ENCODE peak calls at places on chromosomes 5 and 9, in seven cellular contexts. K, E, Q, S, P, C and I are unnamed samples. For H3K4me1, the result is how much of the 10 kb centered on the place peaks cover.

GRCh38 chr9:117616436-117616835 is 87.8 kb upstream of the TLR4 start:
- DNase-seq in K (no peak), E (no peak), Q (no peak), S (no peak), P (no peak), C (no peak), I (no peak)

GRCh38 chr9:134751630-134752029 is 110.0 kb downstream of the COL5A1 start:
- DNase-seq in K (no peak), E (no peak), Q (no peak), S (no peak), P (no peak), C (no peak), I (no peak)

GRCh38 chr5:123807177-123807900 is 295.4 kb downstream of the CSNK1G3 start:
- DNase-seq in K (no peak), E (no peak), Q (no peak), S (no peak), P (peak), C (no peak), I (no peak)

GRCh38 chr5:38715671-38716070 is 130.1 kb upstream of the OSMR start:
- DNase-seq in K (no peak), E (no peak), Q (peak), S (no peak), P (no peak), C (no peak), I (no peak)

GRCh38 chr5:78275998-78276543 is 18.4 kb downstream of the AP3B1 start:
- DNase-seq in K (peak), E (no peak), Q (peak), S (no peak), P (no peak), C (no peak), I (no peak)

GRCh38 chr5:151896041-151896691 is 28.5 kb downstream of the GLRA1 start:
- DNase-seq in K (peak), E (no peak), Q (peak), S (no peak), P (no peak), C (no peak), I (no peak)

GRCh38 chr9:134049772-134050588 is 17.8 kb downstream of the BRD3 start:
- DNase-seq in K (no peak), E (peak), Q (no peak), S (peak), P (peak), C (no peak), I (no peak)

GRCh38 chr5:178291969-178292825 is 59.6 kb upstream of the PHYKPL start:
- DNase-seq in K (no peak), E (peak), Q (no peak), S (no peak), P (peak), C (no peak), I (no peak)

GRCh38 chr5:43315262-43315661 is 2.0 kb upstream of the HMGCS1 start:
- DNase-seq in K (no peak), E (no peak), Q (peak), S (no peak), P (no peak), C (no peak), I (no peak)

GRCh38 chr5:173303878-173304590 is 24.2 kb downstream of the STC2 start:
- DNase-seq in K (no peak), E (no peak), Q (peak), S (no peak), P (no peak), C (no peak), I (no peak)

GRCh38 chr5:160441352-160441781 is 19.7 kb downstream of the PTTG1 start:
- DNase-seq in K (no peak), E (no peak), Q (peak), S (no peak), P (no peak), C (no peak), I (no peak)

GRCh38 chr9:93081081-93081529 is 14.9 kb upstream of the CARD19 start:
- DNase-seq in K (peak), E (no peak), Q (no peak), S (no peak), P (peak), C (no peak), I (peak)

GRCh38 chr5:166926098-166926497 is 1365.3 kb upstream of the WWC1 start:
- DNase-seq in K (no peak), E (no peak), Q (no peak), S (no peak), P (no peak), C (no peak), I (peak)

GRCh38 chr5:65721775-65722574 is at the start of the genes NLN and SGTB:
- DNase-seq in K (peak), E (peak), Q (peak), S (peak), P (peak), C (peak), I (peak)

GRCh38 chr5:116467444-116467843 is 107.2 kb downstream of the SEMA6A start:
- DNase-seq in K (no peak), E (no peak), Q (no peak), S (no peak), P (no peak), C (no peak), I (no peak)

GRCh38 chr5:157918811-157919742 is 60.1 kb upstream of the CLINT1 start:
- DNase-seq in K (no peak), E (no peak), Q (no peak), S (peak), P (no peak), C (no peak), I (no peak)

GRCh38 chr9:111598730-111599091 is 736 bp downstream of the PTGR1 start:
- DNase-seq in K (peak), E (peak), Q (peak), S (peak), P (peak), C (peak), I (peak)

GRCh38 chr5:148585988-148586387 is 68.3 kb downstream of the HTR4 start:
- DNase-seq in K (peak), E (no peak), Q (no peak), S (no peak), P (no peak), C (no peak), I (no peak)

GRCh38 chr5:65172486-65173129 is 309.1 kb downstream of the ADAMTS6 start:
- DNase-seq in K (peak), E (no peak), Q (peak), S (no peak), P (no peak), C (no peak), I (no peak)

GRCh38 chr5:173153842-173154241 is 9.5 kb downstream of the BNIP1 start:
- DNase-seq in K (no peak), E (no peak), Q (no peak), S (no peak), P (no peak), C (no peak), I (no peak)

GRCh38 chr9:95032580-95033298 is 284.8 kb downstream of the FANCC start:
- DNase-seq in K (no peak), E (no peak), Q (no peak), S (no peak), P (no peak), C (no peak), I (no peak)

GRCh38 chr5:158384535-158385421 is 525.8 kb upstream of the CLINT1 start:
- DNase-seq in K (peak), E (no peak), Q (peak), S (no peak), P (no peak), C (no peak), I (no peak)

GRCh38 chr5:76813982-76814562 is 4.8 kb upstream of the F2RL1 start:
- DNase-seq in K (no peak), E (no peak), Q (peak), S (no peak), P (no peak), C (no peak), I (no peak)

GRCh38 chr5:138338411-138339085 is 482 bp downstream of the FAM53C start:
- DNase-seq in K (no peak), E (no peak), Q (no peak), S (no peak), P (no peak), C (no peak), I (no peak)

GRCh38 chr9:93290495-93291434 is 106.8 kb downstream of the WNK2 start:
- DNase-seq in K (no peak), E (no peak), Q (no peak), S (no peak), P (no peak), C (no peak), I (peak)

GRCh38 chr5:95727764-95728191 is 3.4 kb upstream of the RHOBTB3 start:
- DNase-seq in K (peak), E (no peak), Q (no peak), S (no peak), P (no peak), C (no peak), I (no peak)

GRCh38 chr5:38462972-38463633 is 93.3 kb downstream of the LIFR start:
- DNase-seq in K (no peak), E (no peak), Q (peak), S (no peak), P (no peak), C (no peak), I (no peak)

GRCh38 chr5:1656271-1656975 is 132.7 kb upstream of the LPCAT1 start:
- DNase-seq in K (no peak), E (no peak), Q (no peak), S (no peak), P (no peak), C (no peak), I (no peak)

GRCh38 chr5:400282-401215 is 42.4 kb upstream of the EXOC3 start:
- DNase-seq in K (no peak), E (no peak), Q (peak), S (no peak), P (no peak), C (no peak), I (no peak)

GRCh38 chr9:97564291-97565175 is 63.1 kb downstream of the TMOD1 start:
- DNase-seq in K (peak), E (no peak), Q (peak), S (peak), P (no peak), C (peak), I (no peak)

GRCh38 chr9:114163517-114163924 is 8.2 kb downstream of the COL27A1 start:
- DNase-seq in K (peak), E (peak), Q (peak), S (peak), P (peak), C (no peak), I (peak)

GRCh38 chr5:56737002-56737621 is 78.2 kb upstream of the MAP3K1 start:
- DNase-seq in K (peak), E (no peak), Q (peak), S (no peak), P (peak), C (no peak), I (no peak)

GRCh38 chr5:85512896-85513295 is 1104.8 kb upstream of the COX7C start:
- DNase-seq in K (no peak), E (no peak), Q (no peak), S (no peak), P (peak), C (no peak), I (no peak)

GRCh38 chr5:98460536-98460935 is 312.9 kb upstream of the RGMB start:
- DNase-seq in K (no peak), E (no peak), Q (peak), S (no peak), P (no peak), C (no peak), I (no peak)

GRCh38 chr9:125513634-125514413 is 193.2 kb downstream of the MAPKAP1 start:
- DNase-seq in K (peak), E (no peak), Q (peak), S (peak), P (peak), C (no peak), I (no peak)

GRCh38 chr5:87116821-87117512 is 150.7 kb upstream of the RASA1 start:
- DNase-seq in K (no peak), E (no peak), Q (peak), S (no peak), P (no peak), C (no peak), I (no peak)

GRCh38 chr5:81167544-81167943 is 65.6 kb upstream of the CKMT2 start:
- DNase-seq in K (no peak), E (no peak), Q (no peak), S (no peak), P (no peak), C (no peak), I (no peak)

GRCh38 chr9:121440265-121440664 is 59.4 kb downstream of the GGTA1 start:
- DNase-seq in K (peak), E (no peak), Q (peak), S (no peak), P (no peak), C (no peak), I (no peak)

GRCh38 chr5:78779771-78780616 is 131.4 kb upstream of the LHFPL2 start:
- DNase-seq in K (peak), E (no peak), Q (peak), S (no peak), P (peak), C (no peak), I (no peak)

GRCh38 chr9:95103385-95104087 is 214.0 kb downstream of the FANCC start:
- DNase-seq in K (peak), E (peak), Q (no peak), S (no peak), P (peak), C (no peak), I (no peak)

GRCh38 chr5:179619776-179620175 is 3.7 kb downstream of the HNRNPH1 start:
- DNase-seq in K (no peak), E (no peak), Q (peak), S (no peak), P (no peak), C (no peak), I (no peak)

GRCh38 chr5:179620293-179620692 is 3.2 kb downstream of the HNRNPH1 start:
- DNase-seq in K (no peak), E (no peak), Q (no peak), S (no peak), P (no peak), C (no peak), I (no peak)

GRCh38 chr5:179616002-179616594 is 7.4 kb downstream of the HNRNPH1 start:
- DNase-seq in K (no peak), E (no peak), Q (no peak), S (no peak), P (no peak), C (no peak), I (no peak)

GRCh38 chr5:179618923-179619554 is 4.4 kb downstream of the HNRNPH1 start:
- DNase-seq in K (peak), E (no peak), Q (no peak), S (no peak), P (no peak), C (no peak), I (no peak)

DNA sequence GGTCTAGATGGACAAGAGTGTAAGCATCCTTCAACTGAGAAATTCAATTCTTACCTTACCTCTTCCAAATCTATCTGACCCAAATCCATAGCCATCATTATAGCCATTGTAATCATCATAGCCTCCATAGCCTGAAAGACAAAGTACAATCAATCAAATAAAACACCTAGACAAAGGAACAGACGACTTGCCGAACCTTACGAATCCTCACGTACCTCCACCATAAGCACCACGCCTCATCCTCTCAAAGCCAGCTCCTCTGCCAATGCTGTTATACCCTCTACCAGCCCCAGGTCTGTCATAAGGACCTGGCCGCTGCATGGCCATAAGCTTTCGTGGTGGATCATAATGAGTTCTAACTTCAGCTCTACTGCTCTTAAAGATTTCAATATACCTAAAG is 5.5 kb downstream of the HNRNPH1 start:
- DNase-seq in K (no peak), E (no peak), Q (no peak), S (no peak), P (no peak), C (no peak), I (no peak)
- H3K4me1 ChIP-seq in K (under half), E (half or more), Q (under half), S (half or more), P (under half), C (under half), I (under half)

DNA sequence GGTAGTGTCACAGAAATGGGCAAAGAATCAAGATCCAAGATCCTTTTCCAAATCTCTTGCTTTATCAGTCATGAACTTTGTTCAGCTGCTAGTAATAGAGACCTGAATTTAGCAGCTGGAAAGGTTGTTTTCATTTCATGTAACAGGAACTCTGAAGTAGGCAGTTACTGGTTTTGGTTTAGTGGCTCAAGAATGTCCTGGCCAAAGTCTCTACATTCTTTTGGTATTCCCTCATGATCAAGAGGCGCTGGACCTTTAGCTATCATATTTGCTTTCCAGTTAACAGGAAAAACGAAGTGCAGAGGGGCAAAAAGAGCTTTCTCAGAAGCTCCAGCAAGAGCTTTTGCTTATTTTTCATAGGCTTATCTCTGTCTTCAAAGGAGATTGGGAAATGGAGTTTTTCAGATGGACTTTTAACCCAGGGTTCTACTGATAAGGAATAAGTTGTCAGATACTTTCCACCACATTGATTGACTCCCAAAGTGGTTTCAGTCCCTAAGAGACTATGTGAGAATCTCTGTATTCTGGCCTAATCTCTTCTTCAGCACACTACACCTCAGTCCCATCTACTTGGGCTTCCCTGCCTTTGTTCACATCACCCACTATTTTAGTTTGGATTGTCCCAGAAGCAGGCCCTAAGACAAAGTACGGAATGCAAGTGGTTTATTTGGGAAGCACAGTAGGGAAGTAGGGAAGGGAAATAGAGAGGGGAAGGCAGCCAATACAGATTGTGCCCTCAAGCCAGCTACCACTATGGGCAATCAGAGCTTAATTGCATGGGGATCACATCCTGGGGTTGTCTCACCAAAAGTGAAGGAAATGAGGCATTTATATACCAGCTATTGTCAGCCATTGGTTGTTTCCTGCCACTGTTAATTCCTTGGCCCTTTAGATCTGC is 359.3 kb downstream of the LRRC70 start:
- DNase-seq in K (peak), E (no peak), Q (peak), S (no peak), P (no peak), C (peak), I (no peak)
- H3K27ac ChIP-seq in K (peak), E (no peak), Q (no peak), S (no peak), P (no peak), C (no peak), I (no peak)

DNA sequence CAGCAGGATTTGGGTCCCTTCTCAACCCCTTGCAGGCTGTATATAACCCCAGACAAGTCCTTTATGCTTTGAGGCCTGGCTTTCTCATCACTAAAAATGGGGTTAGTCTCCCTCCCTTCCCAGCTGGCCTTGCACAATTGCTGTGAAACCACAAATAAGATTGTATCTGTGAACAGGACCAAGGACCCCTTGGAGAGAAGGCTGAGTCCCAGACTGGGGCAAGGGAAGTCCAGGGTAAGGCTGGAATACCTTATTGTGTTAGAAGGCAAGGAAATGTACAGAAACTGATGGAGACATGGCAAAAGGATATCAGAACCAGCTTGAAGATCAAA is 11.4 kb downstream of the MACROH2A1 start:
- DNase-seq in K (peak), E (no peak), Q (no peak), S (no peak), P (no peak), C (no peak), I (no peak)
- H3K4me1 ChIP-seq in K (half or more), E (half or more), Q (under half), S (under half), P (half or more), C (under half), I (under half)

GRCh38 chr9:129835860-129836223 is 584 bp downstream of the USP20 start:
- DNase-seq in K (no peak), E (no peak), Q (peak), S (no peak), P (no peak), C (no peak), I (no peak)

GRCh38 chr9:129835128-129835859 is at the start of the genes C9orf78 and USP20:
- DNase-seq in K (peak), E (peak), Q (peak), S (peak), P (peak), C (peak), I (peak)

GRCh38 chr9:129838707-129839259 is 3.5 kb downstream of the USP20 start:
- DNase-seq in K (peak), E (no peak), Q (peak), S (no peak), P (no peak), C (no peak), I (no peak)

GRCh38 chr9:129834489-129835127 is 467 bp downstream of the C9orf78 start:
- DNase-seq in K (no peak), E (no peak), Q (no peak), S (no peak), P (no peak), C (no peak), I (no peak)

DNA sequence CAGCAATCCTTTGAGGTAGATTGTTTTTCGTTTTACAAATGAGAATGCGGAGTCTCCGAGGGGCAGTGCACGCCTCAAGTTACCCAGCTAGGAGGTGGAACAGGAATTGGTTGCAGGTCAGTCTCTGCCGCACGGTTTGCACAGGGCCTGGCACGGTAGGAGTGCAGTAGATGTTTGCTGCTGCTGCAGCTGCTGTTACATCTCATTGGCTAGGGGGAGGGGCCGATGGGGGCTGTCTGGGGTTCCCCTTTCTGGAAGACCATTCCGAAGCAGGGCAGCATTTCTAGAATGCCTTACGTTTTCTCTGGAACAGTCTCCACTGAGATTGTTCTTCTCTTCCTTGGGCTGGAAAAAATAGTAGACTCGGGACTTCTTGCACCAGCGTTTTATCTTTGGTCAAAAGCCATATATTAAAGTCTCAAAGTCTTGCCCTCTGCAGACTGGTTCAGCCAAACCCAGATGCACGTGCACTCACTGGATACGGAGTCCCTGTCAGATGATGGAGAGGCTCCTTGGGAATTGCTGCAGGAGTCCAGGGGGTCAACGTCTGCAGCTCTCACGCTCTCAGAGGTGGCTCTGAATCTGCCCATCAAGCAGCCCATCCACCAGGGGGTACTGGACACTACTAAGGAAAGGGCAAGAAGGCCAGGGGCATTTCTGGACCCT is 1.2 kb downstream of the USP20 start:
- DNase-seq in K (no peak), E (no peak), Q (no peak), S (no peak), P (peak), C (peak), I (no peak)
- H3K27ac ChIP-seq in K (no peak), E (peak), Q (no peak), S (peak), P (no peak), C (no peak), I (no peak)

GRCh38 chr9:96121162-96121561 is 180.8 kb downstream of the HSD17B3 start:
- DNase-seq in K (no peak), E (no peak), Q (no peak), S (no peak), P (no peak), C (no peak), I (no peak)
- H3K4me1 ChIP-seq in K (under half), E (under half), Q (under half), S (under half), P (under half), C (under half), I (under half)

GRCh38 chr9:137604345-137605145 is 941 bp upstream of the ARRDC1 start:
- DNase-seq in K (no peak), E (no peak), Q (no peak), S (no peak), P (no peak), C (no peak), I (no peak)
- H3K27ac ChIP-seq in K (no peak), E (peak), Q (no peak), S (peak), P (no peak), C (peak), I (no peak)